ENCODE peak calls at places on chromosomes 7 and 10, in nine cellular contexts. One of them, this sample, is unnamed.

GRCh38 chr10:37289833-37290464 is 164.6 kb downstream of the ANKRD30A start:
- DNase-seq in A549: peak; percentile 18
- DNase-seq in upper lobe of left lung: no peak
- DNase-seq in heart left ventricle: no peak
- DNase-seq in uterus: peak; percentile 65
- DNase-seq in esophagus squamous epithelium: no peak
- DNase-seq in HCT116: no peak
- DNase-seq in prostate gland: no peak
- DNase-seq in body of pancreas: no peak
- DNase-seq in this sample: no peak

GRCh38 chr7:77698042-77698625 is 1.9 kb downstream of the RSBN1L start:
- DNase-seq in A549: no peak
- DNase-seq in upper lobe of left lung: no peak
- DNase-seq in heart left ventricle: no peak
- DNase-seq in uterus: no peak
- DNase-seq in esophagus squamous epithelium: no peak
- DNase-seq in HCT116: no peak
- DNase-seq in prostate gland: no peak
- DNase-seq in body of pancreas: no peak
- DNase-seq in this sample: no peak

GRCh38 chr10:130340816-130341215 is 204.6 kb downstream of the GLRX3 start:
- DNase-seq in A549: no peak
- DNase-seq in upper lobe of left lung: no peak
- DNase-seq in heart left ventricle: no peak
- DNase-seq in uterus: no peak
- DNase-seq in esophagus squamous epithelium: no peak
- DNase-seq in HCT116: no peak
- DNase-seq in prostate gland: no peak
- DNase-seq in body of pancreas: no peak
- DNase-seq in this sample: no peak

GRCh38 chr10:88156341-88156740 is 292.9 kb downstream of the PTEN start:
- DNase-seq in A549: no peak
- DNase-seq in upper lobe of left lung: no peak
- DNase-seq in heart left ventricle: no peak
- DNase-seq in uterus: no peak
- DNase-seq in esophagus squamous epithelium: no peak
- DNase-seq in HCT116: no peak
- DNase-seq in prostate gland: no peak
- DNase-seq in body of pancreas: no peak
- DNase-seq in this sample: no peak

GRCh38 chr7:1709900-1710299 is 39.8 kb downstream of the ELFN1 start:
- DNase-seq in A549: no peak
- DNase-seq in upper lobe of left lung: no peak
- DNase-seq in heart left ventricle: no peak
- DNase-seq in uterus: no peak
- DNase-seq in esophagus squamous epithelium: no peak
- DNase-seq in HCT116: no peak
- DNase-seq in prostate gland: no peak
- DNase-seq in body of pancreas: no peak
- DNase-seq in this sample: no peak

GRCh38 chr10:24307696-24308476 is 98.9 kb downstream of the KIAA1217 start:
- DNase-seq in A549: no peak
- DNase-seq in upper lobe of left lung: no peak
- DNase-seq in heart left ventricle: peak; percentile 47
- DNase-seq in uterus: no peak
- DNase-seq in esophagus squamous epithelium: no peak
- DNase-seq in HCT116: no peak
- DNase-seq in prostate gland: no peak
- DNase-seq in body of pancreas: no peak
- DNase-seq in this sample: no peak

GRCh38 chr10:35563266-35563891 is 41.8 kb upstream of the GJD4 start:
- DNase-seq in A549: peak; percentile 61
- DNase-seq in upper lobe of left lung: no peak
- DNase-seq in heart left ventricle: peak; percentile 52
- DNase-seq in uterus: peak; percentile 58
- DNase-seq in esophagus squamous epithelium: no peak
- DNase-seq in HCT116: peak; percentile 49
- DNase-seq in prostate gland: peak; percentile 21
- DNase-seq in body of pancreas: peak; percentile 64
- DNase-seq in this sample: peak; percentile 59

GRCh38 chr7:70313251-70313650 is 715.0 kb downstream of the AUTS2 start:
- DNase-seq in A549: no peak
- DNase-seq in upper lobe of left lung: no peak
- DNase-seq in heart left ventricle: no peak
- DNase-seq in uterus: no peak
- DNase-seq in esophagus squamous epithelium: no peak
- DNase-seq in HCT116: no peak
- DNase-seq in prostate gland: no peak
- DNase-seq in body of pancreas: no peak
- DNase-seq in this sample: no peak

GRCh38 chr7:114973147-114973546 is 51.3 kb downstream of the MDFIC start:
- DNase-seq in A549: no peak
- DNase-seq in upper lobe of left lung: no peak
- DNase-seq in heart left ventricle: no peak
- DNase-seq in uterus: no peak
- DNase-seq in esophagus squamous epithelium: no peak
- DNase-seq in HCT116: no peak
- DNase-seq in prostate gland: no peak
- DNase-seq in body of pancreas: no peak
- DNase-seq in this sample: no peak

GRCh38 chr10:102384053-102384452 is 11.5 kb upstream of the NFKB2 start:
- DNase-seq in A549: no peak
- DNase-seq in upper lobe of left lung: no peak
- DNase-seq in heart left ventricle: no peak
- DNase-seq in uterus: no peak
- DNase-seq in esophagus squamous epithelium: no peak
- DNase-seq in HCT116: no peak
- DNase-seq in prostate gland: no peak
- DNase-seq in body of pancreas: no peak
- DNase-seq in this sample: no peak

GRCh38 chr7:56175086-56175760 is 59.0 kb upstream of the NUPR2 start:
- DNase-seq in A549: no peak
- DNase-seq in upper lobe of left lung: peak; percentile 87
- DNase-seq in heart left ventricle: peak; percentile 27
- DNase-seq in uterus: peak; percentile 15
- DNase-seq in esophagus squamous epithelium: no peak
- DNase-seq in HCT116: no peak
- DNase-seq in prostate gland: no peak
- DNase-seq in body of pancreas: peak; percentile 25
- DNase-seq in this sample: no peak

GRCh38 chr10:124671486-124672075 is 72.6 kb downstream of the FAM53B start:
- DNase-seq in A549: peak; percentile 55
- DNase-seq in upper lobe of left lung: no peak
- DNase-seq in heart left ventricle: peak; percentile 75
- DNase-seq in uterus: no peak
- DNase-seq in esophagus squamous epithelium: no peak
- DNase-seq in HCT116: peak; percentile 34
- DNase-seq in prostate gland: no peak
- DNase-seq in body of pancreas: peak; percentile 41
- DNase-seq in this sample: peak; percentile 49

GRCh38 chr10:128518000-128518399 is 391.8 kb upstream of the MKI67 start:
- DNase-seq in A549: no peak
- DNase-seq in upper lobe of left lung: no peak
- DNase-seq in heart left ventricle: no peak
- DNase-seq in uterus: no peak
- DNase-seq in esophagus squamous epithelium: no peak
- DNase-seq in HCT116: no peak
- DNase-seq in prostate gland: no peak
- DNase-seq in body of pancreas: no peak
- DNase-seq in this sample: no peak

GRCh38 chr10:55146032-55146431 is 345.0 kb upstream of the PCDH15 start:
- DNase-seq in A549: no peak
- DNase-seq in upper lobe of left lung: no peak
- DNase-seq in heart left ventricle: no peak
- DNase-seq in uterus: no peak
- DNase-seq in esophagus squamous epithelium: no peak
- DNase-seq in HCT116: no peak
- DNase-seq in prostate gland: no peak
- DNase-seq in body of pancreas: no peak
- DNase-seq in this sample: no peak

GRCh38 chr7:86939197-86939814 is 120.1 kb downstream of the ELAPOR2 start:
- DNase-seq in A549: peak; percentile 10
- DNase-seq in upper lobe of left lung: no peak
- DNase-seq in heart left ventricle: peak; percentile 29
- DNase-seq in uterus: peak; percentile 35
- DNase-seq in esophagus squamous epithelium: no peak
- DNase-seq in HCT116: peak; percentile 68
- DNase-seq in prostate gland: peak; percentile 64
- DNase-seq in body of pancreas: peak; percentile 76
- DNase-seq in this sample: no peak

GRCh38 chr7:22728416-22729029 is 1.5 kb downstream of the IL6 start:
- DNase-seq in A549: peak; percentile 47
- DNase-seq in upper lobe of left lung: no peak
- DNase-seq in heart left ventricle: no peak
- DNase-seq in uterus: no peak
- DNase-seq in esophagus squamous epithelium: no peak
- DNase-seq in HCT116: peak; percentile 55
- DNase-seq in prostate gland: no peak
- DNase-seq in body of pancreas: no peak
- DNase-seq in this sample: peak; percentile 36

GRCh38 chr7:12873596-12873995 is 186.2 kb downstream of the ARL4A start:
- DNase-seq in A549: no peak
- DNase-seq in upper lobe of left lung: no peak
- DNase-seq in heart left ventricle: no peak
- DNase-seq in uterus: no peak
- DNase-seq in esophagus squamous epithelium: no peak
- DNase-seq in HCT116: no peak
- DNase-seq in prostate gland: no peak
- DNase-seq in body of pancreas: no peak
- DNase-seq in this sample: no peak

GRCh38 chr7:151590801-151591771 is 71.4 kb upstream of the RHEB start:
- DNase-seq in A549: no peak
- DNase-seq in upper lobe of left lung: no peak
- DNase-seq in heart left ventricle: no peak
- DNase-seq in uterus: no peak
- DNase-seq in esophagus squamous epithelium: no peak
- DNase-seq in HCT116: no peak
- DNase-seq in prostate gland: no peak
- DNase-seq in body of pancreas: no peak
- DNase-seq in this sample: no peak

GRCh38 chr10:123150986-123151738 is 3.0 kb upstream of the BUB3 start:
- DNase-seq in A549: no peak
- DNase-seq in upper lobe of left lung: peak; percentile 84
- DNase-seq in heart left ventricle: no peak
- DNase-seq in uterus: no peak
- DNase-seq in esophagus squamous epithelium: no peak
- DNase-seq in HCT116: no peak
- DNase-seq in prostate gland: no peak
- DNase-seq in body of pancreas: no peak
- DNase-seq in this sample: no peak

GRCh38 chr10:79237801-79238520 is 109.3 kb upstream of the PPIF start:
- DNase-seq in A549: no peak
- DNase-seq in upper lobe of left lung: no peak
- DNase-seq in heart left ventricle: no peak
- DNase-seq in uterus: no peak
- DNase-seq in esophagus squamous epithelium: no peak
- DNase-seq in HCT116: no peak
- DNase-seq in prostate gland: no peak
- DNase-seq in body of pancreas: no peak
- DNase-seq in this sample: no peak

GRCh38 chr10:104028823-104029527 is 56.7 kb downstream of the COL17A1 start:
- DNase-seq in A549: no peak
- DNase-seq in upper lobe of left lung: no peak
- DNase-seq in heart left ventricle: no peak
- DNase-seq in uterus: no peak
- DNase-seq in esophagus squamous epithelium: no peak
- DNase-seq in HCT116: no peak
- DNase-seq in prostate gland: no peak
- DNase-seq in body of pancreas: no peak
- DNase-seq in this sample: no peak
- TF ChIP-seq POLR2A in A549: no peak
- TF ChIP-seq POLR2A in upper lobe of left lung: no peak
- TF ChIP-seq POLR2A in heart left ventricle: no peak
- TF ChIP-seq POLR2A in uterus: no peak
- TF ChIP-seq POLR2A in esophagus squamous epithelium: no peak
- TF ChIP-seq POLR2A in HCT116: no peak
- TF ChIP-seq POLR2A in prostate gland: no peak
- TF ChIP-seq POLR2A in body of pancreas: no peak
- TF ChIP-seq POLR2A in this sample: no peak

DNA sequence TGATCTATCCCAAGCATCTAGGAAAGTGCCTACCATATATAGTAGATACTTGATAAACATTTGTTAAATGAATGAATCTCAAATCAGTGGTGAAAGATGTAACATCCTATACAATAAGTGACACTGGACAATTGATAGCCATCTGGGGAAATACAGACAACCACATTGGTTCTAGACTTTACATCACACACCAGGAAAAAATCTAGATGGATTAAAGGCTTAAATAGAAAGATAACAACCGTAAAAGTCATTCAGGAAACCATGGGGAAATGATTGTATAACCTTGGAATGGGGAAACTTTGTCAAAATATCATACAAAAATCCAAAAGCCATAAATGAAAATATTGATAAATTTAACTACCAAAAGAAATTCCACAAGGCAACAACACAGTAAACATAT is 7.0 kb upstream of the GARIN1A start:
- DNase-seq in A549: no peak
- DNase-seq in upper lobe of left lung: no peak
- DNase-seq in heart left ventricle: no peak
- DNase-seq in uterus: no peak
- DNase-seq in esophagus squamous epithelium: no peak
- DNase-seq in HCT116: no peak
- DNase-seq in prostate gland: no peak
- DNase-seq in body of pancreas: no peak
- DNase-seq in this sample: no peak
- TF ChIP-seq POLR2A in A549: no peak
- TF ChIP-seq POLR2A in upper lobe of left lung: no peak
- TF ChIP-seq POLR2A in heart left ventricle: no peak
- TF ChIP-seq POLR2A in uterus: no peak
- TF ChIP-seq POLR2A in esophagus squamous epithelium: no peak
- TF ChIP-seq POLR2A in HCT116: no peak
- TF ChIP-seq POLR2A in prostate gland: no peak
- TF ChIP-seq POLR2A in body of pancreas: no peak
- TF ChIP-seq POLR2A in this sample: no peak

GRCh38 chr7:123534383-123535260 is at the start of gene IQUB:
- DNase-seq in A549: peak; percentile 88
- DNase-seq in upper lobe of left lung: peak; percentile 95
- DNase-seq in heart left ventricle: peak; percentile 99
- DNase-seq in uterus: peak; percentile 100
- DNase-seq in esophagus squamous epithelium: peak; percentile 90
- DNase-seq in HCT116: peak; percentile 93
- DNase-seq in prostate gland: peak; percentile 98
- DNase-seq in body of pancreas: peak; percentile 99
- DNase-seq in this sample: peak; percentile 74
- TF ChIP-seq POLR2A in A549: no peak
- TF ChIP-seq POLR2A in upper lobe of left lung: no peak
- TF ChIP-seq POLR2A in heart left ventricle: peak; percentile 14
- TF ChIP-seq POLR2A in uterus: peak; percentile 63
- TF ChIP-seq POLR2A in esophagus squamous epithelium: peak; percentile 29
- TF ChIP-seq POLR2A in HCT116: no peak
- TF ChIP-seq POLR2A in prostate gland: peak; percentile 49
- TF ChIP-seq POLR2A in body of pancreas: peak; percentile 71
- TF ChIP-seq POLR2A in this sample: peak; percentile 31

DNA sequence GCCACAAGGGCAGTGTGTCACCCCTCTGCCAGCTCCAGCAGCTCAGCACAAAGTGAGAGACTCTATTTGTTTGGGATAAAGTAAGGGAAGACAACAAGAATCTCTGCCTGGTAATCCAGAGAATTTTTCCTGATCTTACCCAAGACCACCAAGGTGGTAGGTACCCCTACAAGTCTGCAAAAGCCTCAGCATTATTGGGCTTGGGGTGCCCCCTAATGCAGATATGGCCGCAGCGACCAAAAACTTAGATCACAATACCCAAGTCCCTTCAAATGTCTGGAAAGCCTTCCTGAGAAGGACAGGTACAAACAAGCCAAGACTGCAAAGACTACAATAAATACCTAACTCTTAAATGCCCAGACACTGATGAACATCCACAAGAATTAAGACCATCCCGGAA is 22.4 kb upstream of the CUL1 start:
- DNase-seq in A549: no peak
- DNase-seq in upper lobe of left lung: no peak
- DNase-seq in heart left ventricle: no peak
- DNase-seq in uterus: no peak
- DNase-seq in esophagus squamous epithelium: no peak
- DNase-seq in HCT116: no peak
- DNase-seq in prostate gland: no peak
- DNase-seq in body of pancreas: no peak
- DNase-seq in this sample: no peak
- TF ChIP-seq POLR2A in A549: no peak
- TF ChIP-seq POLR2A in upper lobe of left lung: no peak
- TF ChIP-seq POLR2A in heart left ventricle: no peak
- TF ChIP-seq POLR2A in uterus: no peak
- TF ChIP-seq POLR2A in esophagus squamous epithelium: no peak
- TF ChIP-seq POLR2A in HCT116: no peak
- TF ChIP-seq POLR2A in prostate gland: no peak
- TF ChIP-seq POLR2A in body of pancreas: no peak
- TF ChIP-seq POLR2A in this sample: no peak